ENCODE peak calls at places on chromosomes 5 and 9, in ten cellular contexts. One of them, this sample, is unnamed.

GRCh38 chr5:16713386-16713928 is 96.7 kb upstream of the RETREG1 start:
- DNase-seq in CD4-positive, alpha-beta T cell: no peak
- DNase-seq in A673: peak; percentile 36
- DNase-seq in Calu3: no peak
- DNase-seq in activated CD8-positive, alpha-beta T cell treated with anti-CD3 and anti-CD28 coated beads for 36 hours: no peak
- DNase-seq in ovary: no peak
- DNase-seq in mesothelial cell of epicardium: no peak
- DNase-seq in AG09309: no peak
- DNase-seq in lower lobe of right lung: no peak
- DNase-seq in CD8-positive, alpha-beta T cell: no peak
- DNase-seq in this sample: no peak

GRCh38 chr5:82104872-82105271 is 133.0 kb downstream of the ATG10 start:
- DNase-seq in CD4-positive, alpha-beta T cell: no peak
- DNase-seq in A673: no peak
- DNase-seq in Calu3: no peak
- DNase-seq in activated CD8-positive, alpha-beta T cell treated with anti-CD3 and anti-CD28 coated beads for 36 hours: peak; percentile 62
- DNase-seq in ovary: no peak
- DNase-seq in mesothelial cell of epicardium: no peak
- DNase-seq in AG09309: no peak
- DNase-seq in lower lobe of right lung: no peak
- DNase-seq in CD8-positive, alpha-beta T cell: no peak
- DNase-seq in this sample: no peak

GRCh38 chr5:77230727-77231469 is 20.4 kb downstream of the PDE8B start:
- DNase-seq in CD4-positive, alpha-beta T cell: no peak
- DNase-seq in A673: peak; percentile 21
- DNase-seq in Calu3: peak; percentile 20
- DNase-seq in activated CD8-positive, alpha-beta T cell treated with anti-CD3 and anti-CD28 coated beads for 36 hours: no peak
- DNase-seq in ovary: no peak
- DNase-seq in mesothelial cell of epicardium: no peak
- DNase-seq in AG09309: no peak
- DNase-seq in lower lobe of right lung: no peak
- DNase-seq in CD8-positive, alpha-beta T cell: no peak
- DNase-seq in this sample: no peak

GRCh38 chr5:53063791-53064190 is 45.8 kb downstream of the MOCS2 start:
- DNase-seq in CD4-positive, alpha-beta T cell: no peak
- DNase-seq in A673: no peak
- DNase-seq in Calu3: no peak
- DNase-seq in activated CD8-positive, alpha-beta T cell treated with anti-CD3 and anti-CD28 coated beads for 36 hours: no peak
- DNase-seq in ovary: no peak
- DNase-seq in mesothelial cell of epicardium: no peak
- DNase-seq in AG09309: no peak
- DNase-seq in lower lobe of right lung: no peak
- DNase-seq in CD8-positive, alpha-beta T cell: no peak
- DNase-seq in this sample: no peak

GRCh38 chr5:82785941-82786340 is 291.3 kb downstream of the TMEM167A start:
- DNase-seq in CD4-positive, alpha-beta T cell: no peak
- DNase-seq in A673: no peak
- DNase-seq in Calu3: no peak
- DNase-seq in activated CD8-positive, alpha-beta T cell treated with anti-CD3 and anti-CD28 coated beads for 36 hours: no peak
- DNase-seq in ovary: no peak
- DNase-seq in mesothelial cell of epicardium: no peak
- DNase-seq in AG09309: no peak
- DNase-seq in lower lobe of right lung: no peak
- DNase-seq in CD8-positive, alpha-beta T cell: no peak
- DNase-seq in this sample: no peak

GRCh38 chr5:81631124-81631523 is 119.8 kb downstream of the SSBP2 start:
- DNase-seq in CD4-positive, alpha-beta T cell: peak; percentile 1
- DNase-seq in A673: no peak
- DNase-seq in Calu3: no peak
- DNase-seq in activated CD8-positive, alpha-beta T cell treated with anti-CD3 and anti-CD28 coated beads for 36 hours: peak; percentile 70
- DNase-seq in ovary: no peak
- DNase-seq in mesothelial cell of epicardium: no peak
- DNase-seq in AG09309: no peak
- DNase-seq in lower lobe of right lung: no peak
- DNase-seq in CD8-positive, alpha-beta T cell: peak; percentile 50
- DNase-seq in this sample: no peak

GRCh38 chr5:126443374-126443851 is 20.2 kb downstream of the GRAMD2B start:
- DNase-seq in CD4-positive, alpha-beta T cell: no peak
- DNase-seq in A673: no peak
- DNase-seq in Calu3: no peak
- DNase-seq in activated CD8-positive, alpha-beta T cell treated with anti-CD3 and anti-CD28 coated beads for 36 hours: peak; percentile 32
- DNase-seq in ovary: no peak
- DNase-seq in mesothelial cell of epicardium: no peak
- DNase-seq in AG09309: no peak
- DNase-seq in lower lobe of right lung: no peak
- DNase-seq in CD8-positive, alpha-beta T cell: no peak
- DNase-seq in this sample: no peak

GRCh38 chr9:38284768-38285080 is 107.8 kb upstream of the ALDH1B1 start:
- DNase-seq in CD4-positive, alpha-beta T cell: no peak
- DNase-seq in A673: peak; percentile 14
- DNase-seq in Calu3: no peak
- DNase-seq in activated CD8-positive, alpha-beta T cell treated with anti-CD3 and anti-CD28 coated beads for 36 hours: no peak
- DNase-seq in ovary: no peak
- DNase-seq in mesothelial cell of epicardium: no peak
- DNase-seq in AG09309: no peak
- DNase-seq in lower lobe of right lung: no peak
- DNase-seq in CD8-positive, alpha-beta T cell: peak; percentile 45
- DNase-seq in this sample: no peak

GRCh38 chr5:140977003-140977402 is 10.7 kb downstream of the PCDHAC2 start:
- DNase-seq in CD4-positive, alpha-beta T cell: no peak
- DNase-seq in A673: peak; percentile 83
- DNase-seq in Calu3: no peak
- DNase-seq in activated CD8-positive, alpha-beta T cell treated with anti-CD3 and anti-CD28 coated beads for 36 hours: no peak
- DNase-seq in ovary: no peak
- DNase-seq in mesothelial cell of epicardium: no peak
- DNase-seq in AG09309: no peak
- DNase-seq in lower lobe of right lung: no peak
- DNase-seq in CD8-positive, alpha-beta T cell: no peak
- DNase-seq in this sample: no peak

GRCh38 chr5:111003623-111004022 is 67.9 kb upstream of the TSLP start:
- DNase-seq in CD4-positive, alpha-beta T cell: no peak
- DNase-seq in A673: no peak
- DNase-seq in Calu3: no peak
- DNase-seq in activated CD8-positive, alpha-beta T cell treated with anti-CD3 and anti-CD28 coated beads for 36 hours: no peak
- DNase-seq in ovary: no peak
- DNase-seq in mesothelial cell of epicardium: no peak
- DNase-seq in AG09309: no peak
- DNase-seq in lower lobe of right lung: no peak
- DNase-seq in CD8-positive, alpha-beta T cell: no peak
- DNase-seq in this sample: no peak

GRCh38 chr9:2727966-2728613 is 10.8 kb downstream of the KCNV2 start:
- DNase-seq in CD4-positive, alpha-beta T cell: no peak
- DNase-seq in A673: peak; percentile 75
- DNase-seq in Calu3: peak; percentile 7
- DNase-seq in activated CD8-positive, alpha-beta T cell treated with anti-CD3 and anti-CD28 coated beads for 36 hours: peak; percentile 2
- DNase-seq in ovary: peak; percentile 41
- DNase-seq in mesothelial cell of epicardium: no peak
- DNase-seq in AG09309: no peak
- DNase-seq in lower lobe of right lung: no peak
- DNase-seq in CD8-positive, alpha-beta T cell: no peak
- DNase-seq in this sample: no peak

GRCh38 chr5:164235176-164235914 is 729.9 kb downstream of the MAT2B start:
- DNase-seq in CD4-positive, alpha-beta T cell: no peak
- DNase-seq in A673: peak; percentile 84
- DNase-seq in Calu3: peak; percentile 48
- DNase-seq in activated CD8-positive, alpha-beta T cell treated with anti-CD3 and anti-CD28 coated beads for 36 hours: no peak
- DNase-seq in ovary: no peak
- DNase-seq in mesothelial cell of epicardium: no peak
- DNase-seq in AG09309: peak; percentile 14
- DNase-seq in lower lobe of right lung: no peak
- DNase-seq in CD8-positive, alpha-beta T cell: no peak
- DNase-seq in this sample: no peak

GRCh38 chr5:40904205-40904993 is 4.9 kb upstream of the C7 start:
- DNase-seq in CD4-positive, alpha-beta T cell: no peak
- DNase-seq in A673: peak; percentile 90
- DNase-seq in Calu3: peak; percentile 75
- DNase-seq in activated CD8-positive, alpha-beta T cell treated with anti-CD3 and anti-CD28 coated beads for 36 hours: peak; percentile 62
- DNase-seq in ovary: peak; percentile 68
- DNase-seq in mesothelial cell of epicardium: no peak
- DNase-seq in AG09309: peak; percentile 18
- DNase-seq in lower lobe of right lung: no peak
- DNase-seq in CD8-positive, alpha-beta T cell: no peak
- DNase-seq in this sample: no peak

DNA sequence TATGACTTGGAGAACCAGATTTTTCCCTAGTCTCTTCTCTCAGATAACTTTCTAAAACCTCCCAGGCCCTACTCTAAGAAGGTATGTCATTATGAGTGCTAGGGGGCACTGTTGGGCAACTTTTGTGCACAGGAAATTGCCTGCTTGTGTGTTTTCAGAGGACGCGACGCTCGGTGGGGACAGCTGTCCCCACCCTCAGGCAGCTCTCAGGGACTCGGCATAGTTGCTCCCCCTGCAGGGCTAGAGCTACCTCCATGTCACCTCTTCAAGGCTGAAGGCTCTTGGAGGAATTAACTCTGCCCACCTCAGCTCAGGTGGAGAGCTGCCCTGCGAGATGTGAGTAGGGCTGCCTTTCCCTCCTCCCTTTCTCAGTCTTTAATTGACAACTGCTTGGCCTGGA is 10.2 kb upstream of the TIFAB start:
- DNase-seq in CD4-positive, alpha-beta T cell: peak; percentile 23
- DNase-seq in A673: peak; percentile 87
- DNase-seq in Calu3: peak; percentile 79
- DNase-seq in activated CD8-positive, alpha-beta T cell treated with anti-CD3 and anti-CD28 coated beads for 36 hours: peak; percentile 82
- DNase-seq in ovary: no peak
- DNase-seq in mesothelial cell of epicardium: no peak
- DNase-seq in AG09309: no peak
- DNase-seq in lower lobe of right lung: no peak
- DNase-seq in CD8-positive, alpha-beta T cell: peak; percentile 59
- DNase-seq in this sample: no peak
- TF ChIP-seq CTCF in CD4-positive, alpha-beta T cell: peak; percentile 45
- TF ChIP-seq CTCF in A673: peak; percentile 75
- TF ChIP-seq CTCF in Calu3: peak; percentile 70
- TF ChIP-seq CTCF in activated CD8-positive, alpha-beta T cell treated with anti-CD3 and anti-CD28 coated beads for 36 hours: peak; percentile 37
- TF ChIP-seq CTCF in ovary: no peak
- TF ChIP-seq CTCF in mesothelial cell of epicardium: peak; percentile 64
- TF ChIP-seq CTCF in AG09309: peak; percentile 52
- TF ChIP-seq CTCF in lower lobe of right lung: peak; percentile 33
- TF ChIP-seq CTCF in CD8-positive, alpha-beta T cell: peak; percentile 44
- TF ChIP-seq CTCF in this sample: peak; percentile 63

DNA sequence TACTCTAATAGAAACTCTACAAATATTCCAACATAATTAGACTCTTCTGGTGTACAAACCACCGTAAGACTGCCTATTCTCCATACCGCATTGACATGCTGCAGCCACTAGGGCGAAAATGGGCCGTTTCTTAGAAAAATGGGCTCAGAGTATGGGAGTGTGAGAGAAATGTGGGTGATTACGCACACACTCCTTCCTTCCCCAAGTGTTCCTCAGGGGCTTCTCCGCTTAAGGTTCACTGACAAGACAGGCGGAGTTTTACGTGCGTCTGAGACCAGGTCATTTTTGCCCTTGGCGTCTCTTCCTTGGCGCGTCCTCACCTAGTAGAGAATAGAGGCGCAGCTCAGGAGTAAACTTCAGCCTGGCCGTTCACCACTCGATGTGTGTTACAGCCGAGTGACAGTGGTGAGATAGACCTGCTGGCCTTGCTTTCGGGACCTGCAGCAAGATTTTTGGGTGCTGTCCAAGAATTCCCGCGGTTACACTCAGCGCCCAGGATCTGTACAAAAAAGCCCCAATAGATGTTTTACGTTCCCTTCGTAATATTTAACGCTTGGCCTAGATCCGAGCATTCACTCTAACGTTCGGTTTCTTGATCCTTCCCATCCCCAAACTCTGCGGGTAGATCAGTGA is 1.8 kb upstream of the NTRK2 start:
- DNase-seq in CD4-positive, alpha-beta T cell: no peak
- DNase-seq in A673: peak; percentile 36
- DNase-seq in Calu3: peak; percentile 4
- DNase-seq in activated CD8-positive, alpha-beta T cell treated with anti-CD3 and anti-CD28 coated beads for 36 hours: peak; percentile 5
- DNase-seq in ovary: no peak
- DNase-seq in mesothelial cell of epicardium: no peak
- DNase-seq in AG09309: no peak
- DNase-seq in lower lobe of right lung: no peak
- DNase-seq in CD8-positive, alpha-beta T cell: no peak
- DNase-seq in this sample: no peak
- TF ChIP-seq CTCF in CD4-positive, alpha-beta T cell: no peak
- TF ChIP-seq CTCF in A673: peak; percentile 46
- TF ChIP-seq CTCF in Calu3: no peak
- TF ChIP-seq CTCF in activated CD8-positive, alpha-beta T cell treated with anti-CD3 and anti-CD28 coated beads for 36 hours: no peak
- TF ChIP-seq CTCF in ovary: peak; percentile 35
- TF ChIP-seq CTCF in mesothelial cell of epicardium: peak; percentile 51
- TF ChIP-seq CTCF in AG09309: peak; percentile 54
- TF ChIP-seq CTCF in lower lobe of right lung: peak; percentile 37
- TF ChIP-seq CTCF in CD8-positive, alpha-beta T cell: no peak
- TF ChIP-seq CTCF in this sample: no peak

DNA sequence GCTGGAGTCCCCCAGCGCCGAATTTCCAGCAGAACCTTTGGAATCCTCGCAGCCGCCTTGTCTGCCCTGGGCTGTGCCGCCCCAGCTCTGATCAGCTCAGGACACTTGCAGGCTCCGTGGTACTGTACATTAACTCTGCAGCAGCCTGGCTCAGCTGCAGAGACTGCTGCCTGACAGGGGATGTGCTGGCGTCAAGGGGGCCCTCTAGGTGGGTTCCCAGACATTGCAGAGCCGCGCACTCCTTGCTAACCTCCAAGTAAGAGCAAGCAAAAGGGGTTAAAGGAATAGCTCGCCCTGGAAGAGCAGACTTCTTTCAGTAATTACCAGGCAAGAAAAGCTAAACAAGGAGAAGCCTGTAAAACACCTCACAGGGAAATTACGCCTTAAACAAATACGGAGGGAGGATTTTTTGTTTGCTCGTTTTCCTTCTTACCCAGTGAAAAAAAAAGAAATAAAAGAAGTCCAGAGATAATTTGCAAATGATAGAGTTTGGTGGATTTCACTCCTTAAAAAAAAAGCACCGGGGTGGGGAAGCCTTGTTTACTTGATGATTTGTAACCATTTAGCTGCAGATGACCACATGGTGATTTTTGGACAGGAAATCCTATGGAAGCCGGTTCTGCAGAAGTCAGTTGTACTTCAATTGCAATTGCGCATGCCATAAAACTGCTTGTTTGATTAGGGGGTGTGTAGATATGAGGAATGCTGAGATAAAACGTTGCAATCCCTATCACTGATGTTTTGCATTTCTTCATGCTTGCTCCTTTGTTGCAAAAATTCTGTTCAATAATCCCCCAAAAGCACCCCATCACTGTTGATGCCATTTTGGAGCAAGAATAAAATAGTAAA is 305.8 kb downstream of the PDE4D start:
- DNase-seq in CD4-positive, alpha-beta T cell: no peak
- DNase-seq in A673: peak; percentile 60
- DNase-seq in Calu3: peak; percentile 77
- DNase-seq in activated CD8-positive, alpha-beta T cell treated with anti-CD3 and anti-CD28 coated beads for 36 hours: peak; percentile 14
- DNase-seq in ovary: peak; percentile 10
- DNase-seq in mesothelial cell of epicardium: peak; percentile 30
- DNase-seq in AG09309: peak; percentile 5
- DNase-seq in lower lobe of right lung: peak; percentile 61
- DNase-seq in CD8-positive, alpha-beta T cell: no peak
- DNase-seq in this sample: no peak
- TF ChIP-seq CTCF in CD4-positive, alpha-beta T cell: no peak
- TF ChIP-seq CTCF in A673: peak; percentile 28
- TF ChIP-seq CTCF in Calu3: no peak
- TF ChIP-seq CTCF in activated CD8-positive, alpha-beta T cell treated with anti-CD3 and anti-CD28 coated beads for 36 hours: no peak
- TF ChIP-seq CTCF in ovary: no peak
- TF ChIP-seq CTCF in mesothelial cell of epicardium: no peak
- TF ChIP-seq CTCF in AG09309: no peak
- TF ChIP-seq CTCF in lower lobe of right lung: no peak
- TF ChIP-seq CTCF in CD8-positive, alpha-beta T cell: no peak
- TF ChIP-seq CTCF in this sample: no peak

GRCh38 chr5:102106599-102106998 is 189.5 kb downstream of the SLCO4C1 start:
- DNase-seq in CD4-positive, alpha-beta T cell: no peak
- DNase-seq in A673: no peak
- DNase-seq in Calu3: no peak
- DNase-seq in activated CD8-positive, alpha-beta T cell treated with anti-CD3 and anti-CD28 coated beads for 36 hours: no peak
- DNase-seq in ovary: no peak
- DNase-seq in mesothelial cell of epicardium: no peak
- DNase-seq in AG09309: no peak
- DNase-seq in lower lobe of right lung: no peak
- DNase-seq in CD8-positive, alpha-beta T cell: no peak
- DNase-seq in this sample: no peak
- TF ChIP-seq CTCF in CD4-positive, alpha-beta T cell: no peak
- TF ChIP-seq CTCF in A673: no peak
- TF ChIP-seq CTCF in Calu3: no peak
- TF ChIP-seq CTCF in activated CD8-positive, alpha-beta T cell treated with anti-CD3 and anti-CD28 coated beads for 36 hours: no peak
- TF ChIP-seq CTCF in ovary: no peak
- TF ChIP-seq CTCF in mesothelial cell of epicardium: no peak
- TF ChIP-seq CTCF in AG09309: no peak
- TF ChIP-seq CTCF in lower lobe of right lung: no peak
- TF ChIP-seq CTCF in CD8-positive, alpha-beta T cell: no peak
- TF ChIP-seq CTCF in this sample: no peak